ENCODE peak calls at places on chromosomes 7 and 10, in nine cellular contexts. E is naive thymus-derived CD8-positive, alpha-beta T cell; K is stomach; C is NCI-H2081; F is cardiac fibroblast; J is ELF-1; U is GM12891; S is posterior cingulate gyrus; B is EL. A is an unnamed sample.

GRCh38 chr7:32393861-32394260 is 96.3 kb downstream of the LSM5 start:
- DNase-seq in C (no peak), K (no peak), S (no peak), B (no peak), U (no peak), J (no peak), E (no peak), F (no peak), A (no peak)

GRCh38 chr7:117834983-117835664 is 38.1 kb downstream of the CTTNBP2 start:
- DNase-seq in E (no peak), K (no peak), S (no peak), F (no peak), U (no peak), B (no peak), J (peak), C (peak), A (no peak)

GRCh38 chr10:78184851-78185692 is 151.4 kb downstream of the RPS24 start:
- DNase-seq in U (no peak), F (peak), K (no peak), S (no peak), B (no peak), J (no peak), E (no peak), C (no peak), A (no peak)

GRCh38 chr7:95549818-95550529 is 46.3 kb downstream of the PDK4 start:
- DNase-seq in E (no peak), K (peak), J (peak), F (peak), S (peak), C (peak), U (no peak), B (peak), A (peak)

GRCh38 chr10:3141361-3142005 is 31.1 kb downstream of the PITRM1 start:
- DNase-seq in E (no peak), S (no peak), C (no peak), B (no peak), F (peak), J (no peak), U (no peak), K (no peak), A (no peak)

GRCh38 chr7:1355568-1356340 is 103.5 kb downstream of the MICALL2 start:
- DNase-seq in U (no peak), C (no peak), F (no peak), S (no peak), E (no peak), J (no peak), K (no peak), B (no peak), A (no peak)

GRCh38 chr10:59922907-59923306 is 16.6 kb upstream of the CCDC6 start:
- DNase-seq in F (no peak), C (no peak), E (no peak), S (no peak), J (no peak), K (no peak), U (no peak), B (no peak), A (no peak)

GRCh38 chr7:123557016-123557630 is 495 bp downstream of the NDUFA5 start:
- DNase-seq in E (no peak), B (no peak), C (no peak), U (no peak), S (no peak), F (no peak), J (no peak), K (no peak), A (no peak)

GRCh38 chr10:103231047-103231551 is 14.6 kb upstream of the RPEL1 start:
- DNase-seq in F (peak), B (peak), J (peak), U (no peak), K (peak), C (no peak), E (no peak), S (no peak), A (no peak)

GRCh38 chr7:66356277-66356721 is 151.2 kb downstream of the TPST1 start:
- DNase-seq in F (peak), C (no peak), S (no peak), K (no peak), U (no peak), J (no peak), E (no peak), B (peak), A (no peak)

GRCh38 chr7:47940482-47941001 is 7.7 kb downstream of the PKD1L1 start:
- DNase-seq in U (no peak), S (no peak), K (no peak), J (no peak), F (peak), C (no peak), B (peak), E (no peak), A (no peak)

GRCh38 chr10:26573674-26574073 is 123.8 kb upstream of the PDSS1 start:
- DNase-seq in E (no peak), S (no peak), B (no peak), U (no peak), C (no peak), F (no peak), J (no peak), K (no peak), A (no peak)

GRCh38 chr10:97574374-97575100 is 2.0 kb downstream of the ANKRD2 start:
- DNase-seq in C (peak), B (peak), E (no peak), J (peak), S (no peak), U (no peak), K (peak), F (peak), A (peak)

GRCh38 chr7:110442386-110442837 is 648.5 kb upstream of the LRRN3 start:
- DNase-seq in S (no peak), C (peak), J (peak), K (peak), F (no peak), B (peak), E (no peak), U (peak), A (peak)

GRCh38 chr7:82755705-82756551 is 312.4 kb upstream of the CACNA2D1 start:
- DNase-seq in J (no peak), F (peak), K (no peak), C (no peak), U (no peak), E (no peak), B (peak), S (no peak), A (no peak)

GRCh38 chr7:21542891-21543527 is at the start of gene DNAH11:
- DNase-seq in K (peak), U (peak), J (peak), S (peak), F (peak), C (no peak), B (peak), E (no peak), A (peak)

GRCh38 chr10:131126321-131127121 is 185.0 kb downstream of the TCERG1L start:
- DNase-seq in B (no peak), E (no peak), C (no peak), F (no peak), U (no peak), S (peak), K (no peak), J (peak), A (peak)

A was measured in NCI-H146.